ENCODE peak calls at places on chromosomes 4 and X, in seven cellular contexts. B, M, Y, S, G, V and J are unnamed samples. For H3K4me1, the result is how much of the 10 kb centered on the place peaks cover.

GRCh38 chr4:95256108-95256835 is 292.5 kb downstream of the UNC5C start:
- DNase-seq in B (no peak), M (no peak), Y (no peak), S (no peak), G (no peak), V (peak), J (no peak)

GRCh38 chrX:133335027-133335426 is 80.3 kb downstream of the GPC4 start:
- DNase-seq in B (peak), M (peak), Y (peak), S (peak), G (no peak), V (peak), J (no peak)

GRCh38 chr4:3440011-3440410 is 1.8 kb upstream of the HGFAC start:
- DNase-seq in B (no peak), M (no peak), Y (no peak), S (no peak), G (no peak), V (no peak), J (no peak)

GRCh38 chrX:104253567-104254441 is 929 bp downstream of the ESX1 start:
- DNase-seq in B (no peak), M (no peak), Y (no peak), S (peak), G (no peak), V (no peak), J (no peak)

GRCh38 chr4:61202638-61203495 is 2.7 kb downstream of the ADGRL3 start:
- DNase-seq in B (no peak), M (no peak), Y (no peak), S (peak), G (no peak), V (peak), J (no peak)

GRCh38 chrX:12021708-12022107 is 116.6 kb upstream of the FRMPD4 start:
- DNase-seq in B (no peak), M (peak), Y (no peak), S (peak), G (no peak), V (no peak), J (no peak)

GRCh38 chrX:106726485-106727437 is at the start of gene RNF128:
- DNase-seq in B (peak), M (peak), Y (no peak), S (peak), G (peak), V (peak), J (peak)

GRCh38 chr4:183129675-183130074 is 30.6 kb downstream of the WWC2 start:
- DNase-seq in B (no peak), M (no peak), Y (no peak), S (no peak), G (no peak), V (no peak), J (no peak)

GRCh38 chr4:113114884-113115283 is 65.4 kb downstream of the ANK2 start:
- DNase-seq in B (no peak), M (no peak), Y (no peak), S (no peak), G (no peak), V (no peak), J (no peak)

GRCh38 chr4:118034061-118034785 is at the start of gene NDST3:
- DNase-seq in B (no peak), M (peak), Y (no peak), S (peak), G (no peak), V (peak), J (peak)

GRCh38 chr4:159051245-159052071 is 51.4 kb upstream of the RAPGEF2 start:
- DNase-seq in B (no peak), M (no peak), Y (no peak), S (no peak), G (no peak), V (no peak), J (no peak)

GRCh38 chrX:35890699-35891098 is 28.8 kb upstream of the CFAP47 start:
- DNase-seq in B (peak), M (peak), Y (no peak), S (peak), G (no peak), V (peak), J (peak)

GRCh38 chr4:83285022-83285387 is 407 bp upstream of the COQ2 start:
- DNase-seq in B (no peak), M (no peak), Y (peak), S (peak), G (no peak), V (peak), J (no peak)

GRCh38 chrX:54479471-54480122 is 16.4 kb downstream of the FGD1 start:
- DNase-seq in B (no peak), M (no peak), Y (no peak), S (peak), G (no peak), V (no peak), J (no peak)

GRCh38 chrX:54483946-54484345 is 12.1 kb downstream of the FGD1 start:
- DNase-seq in B (no peak), M (no peak), Y (no peak), S (no peak), G (no peak), V (no peak), J (no peak)

GRCh38 chrX:54484666-54485065 is 11.4 kb downstream of the FGD1 start:
- DNase-seq in B (no peak), M (no peak), Y (no peak), S (peak), G (no peak), V (no peak), J (no peak)

GRCh38 chrX:54482839-54483593 is 13.0 kb downstream of the FGD1 start:
- DNase-seq in B (no peak), M (no peak), Y (no peak), S (no peak), G (no peak), V (no peak), J (no peak)

GRCh38 chrX:54481751-54482150 is 14.3 kb downstream of the FGD1 start:
- DNase-seq in B (no peak), M (no peak), Y (no peak), S (no peak), G (no peak), V (no peak), J (no peak)
- TF ChIP-seq CTCF in B (no peak), M (no peak), Y (no peak), S (peak), G (no peak), V (peak), J (no peak)

GRCh38 chr4:953574-953915 is 19.8 kb downstream of the DGKQ start:
- DNase-seq in B (peak), M (peak), Y (no peak), S (no peak), G (peak), V (no peak), J (no peak)
- H3K27ac ChIP-seq in B (no peak), M (no peak), Y (no peak), S (no peak), G (no peak), V (no peak), J (no peak)

DNA sequence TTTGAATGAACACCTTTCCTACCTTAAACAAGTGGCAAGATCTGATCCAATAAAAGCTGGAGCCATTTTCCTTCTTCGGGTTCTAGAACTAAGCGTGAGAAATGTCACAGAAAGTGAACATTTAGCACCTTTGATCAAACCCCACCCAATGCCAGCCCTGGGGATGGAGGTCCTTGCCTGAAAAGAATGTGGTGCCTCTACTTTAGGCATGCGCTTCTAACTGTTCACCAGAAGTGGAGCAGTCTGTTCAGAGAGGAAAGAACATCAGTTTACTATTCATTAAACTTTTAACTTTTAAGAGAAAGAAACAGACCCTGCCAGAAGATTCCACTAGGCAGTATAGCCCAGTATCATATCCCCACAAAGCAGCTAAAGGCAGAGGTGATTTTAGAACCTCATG is 75.9 kb downstream of the INTS12 start:
- DNase-seq in B (no peak), M (no peak), Y (no peak), S (no peak), G (no peak), V (no peak), J (no peak)
- H3K4me1 ChIP-seq in B (under half), M (under half), Y (under half), S (under half), G (under half), V (under half), J (under half)

GRCh38 chr4:7705062-7705461 is 234.6 kb downstream of the AFAP1 start:
- DNase-seq in B (no peak), M (no peak), Y (peak), S (no peak), G (no peak), V (no peak), J (no peak)
- TF ChIP-seq CTCF in B (no peak), M (no peak), Y (no peak), S (no peak), G (no peak), V (no peak), J (no peak)

DNA sequence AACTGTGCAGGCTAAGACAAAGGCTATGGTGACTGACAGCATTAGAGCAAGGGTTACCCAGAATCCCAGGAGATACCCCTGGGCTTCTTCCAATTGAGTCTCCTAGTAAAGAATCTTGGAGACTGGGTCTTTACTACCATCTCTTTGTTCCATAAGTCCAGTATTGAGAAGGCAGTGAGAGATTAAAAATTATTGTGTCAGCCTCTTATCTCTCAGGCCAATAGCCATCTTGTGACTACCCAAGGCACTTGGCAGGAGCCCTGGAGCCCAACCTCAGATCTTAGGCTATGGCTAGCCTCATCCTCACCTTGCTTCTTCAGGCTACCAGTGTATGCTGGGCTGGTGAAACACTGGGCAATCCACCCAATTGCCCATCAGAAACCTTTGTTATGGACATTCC is 76.4 kb upstream of the STIM2 start:
- DNase-seq in B (no peak), M (no peak), Y (no peak), S (no peak), G (no peak), V (no peak), J (no peak)
- H3K27ac ChIP-seq in B (no peak), M (no peak), Y (no peak), S (no peak), G (no peak), V (no peak), J (no peak)

GRCh38 chr4:8607603-8608481 is 15.3 kb downstream of the CPZ start:
- DNase-seq in B (peak), M (peak), Y (peak), S (peak), G (no peak), V (no peak), J (no peak)
- H3K4me1 ChIP-seq in B (under half), M (under half), Y (under half), S (under half), G (under half), V (under half), J (under half)

DNA sequence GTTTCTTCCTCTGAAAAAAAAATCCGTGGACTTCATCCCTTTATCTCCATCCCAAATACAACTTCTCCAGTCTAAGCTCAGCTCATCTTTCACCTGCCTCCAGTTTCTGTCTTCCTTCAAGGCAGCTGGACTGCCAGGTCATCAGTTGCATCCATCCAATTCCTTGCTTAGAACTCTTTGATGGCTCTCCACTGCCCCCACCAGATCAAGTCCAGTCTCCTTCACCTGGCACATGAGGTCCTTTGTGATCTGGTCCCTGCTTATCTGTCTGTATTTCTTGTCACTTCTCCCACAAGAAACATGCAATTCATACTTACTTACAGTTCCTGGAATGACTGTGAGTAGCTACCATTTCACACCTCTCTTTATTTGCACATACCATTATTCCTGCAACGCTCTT is 33.8 kb downstream of the OTUD6A start:
- DNase-seq in B (no peak), M (no peak), Y (no peak), S (peak), G (no peak), V (peak), J (no peak)
- TF ChIP-seq CTCF in B (no peak), M (no peak), Y (no peak), S (peak), G (no peak), V (peak), J (peak)

GRCh38 chr4:181685911-181686310 is 557.3 kb upstream of the TENM3 start:
- DNase-seq in B (no peak), M (no peak), Y (no peak), S (no peak), G (no peak), V (peak), J (no peak)
- H3K27ac ChIP-seq in B (no peak), M (no peak), Y (no peak), S (no peak), G (no peak), V (peak), J (no peak)